ENCODE peak calls at places on chromosomes 1 and 21, in four cellular contexts. W is A549, I is HL-60, T is GM23338. N is an unnamed sample.

GRCh38 chr1:81554108-81554507 is 246.6 kb upstream of the ADGRL2 start:
- DNase-seq in W (no peak), I (no peak), T (no peak), N (no peak)

GRCh38 chr1:158035976-158036583 is 42.6 kb downstream of the KIRREL1 start:
- DNase-seq in W (peak), I (no peak), T (peak), N (no peak)

GRCh38 chr1:207890136-207890738 is 20.7 kb downstream of the CD34 start:
- DNase-seq in W (no peak), I (no peak), T (no peak), N (no peak)

GRCh38 chr1:236100799-236101198 is 35.9 kb upstream of the NID1 start:
- DNase-seq in W (no peak), I (no peak), T (no peak), N (no peak)

GRCh38 chr1:202967684-202968281 is 726 bp upstream of the CYB5R1 start:
- DNase-seq in W (no peak), I (no peak), T (peak), N (no peak)

GRCh38 chr1:233657466-233657865 is 43.6 kb downstream of the KCNK1 start:
- DNase-seq in W (no peak), I (no peak), T (no peak), N (no peak)

GRCh38 chr1:119799599-119800177 is 11.6 kb downstream of the REG4 start:
- DNase-seq in W (no peak), I (no peak), T (no peak), N (no peak)

GRCh38 chr1:176696109-176696508 is 233.1 kb downstream of the PAPPA2 start:
- DNase-seq in W (no peak), I (no peak), T (peak), N (no peak)

GRCh38 chr1:177355575-177355974 is 184.8 kb downstream of the BRINP2 start:
- DNase-seq in W (peak), I (no peak), T (peak), N (peak)

DNA sequence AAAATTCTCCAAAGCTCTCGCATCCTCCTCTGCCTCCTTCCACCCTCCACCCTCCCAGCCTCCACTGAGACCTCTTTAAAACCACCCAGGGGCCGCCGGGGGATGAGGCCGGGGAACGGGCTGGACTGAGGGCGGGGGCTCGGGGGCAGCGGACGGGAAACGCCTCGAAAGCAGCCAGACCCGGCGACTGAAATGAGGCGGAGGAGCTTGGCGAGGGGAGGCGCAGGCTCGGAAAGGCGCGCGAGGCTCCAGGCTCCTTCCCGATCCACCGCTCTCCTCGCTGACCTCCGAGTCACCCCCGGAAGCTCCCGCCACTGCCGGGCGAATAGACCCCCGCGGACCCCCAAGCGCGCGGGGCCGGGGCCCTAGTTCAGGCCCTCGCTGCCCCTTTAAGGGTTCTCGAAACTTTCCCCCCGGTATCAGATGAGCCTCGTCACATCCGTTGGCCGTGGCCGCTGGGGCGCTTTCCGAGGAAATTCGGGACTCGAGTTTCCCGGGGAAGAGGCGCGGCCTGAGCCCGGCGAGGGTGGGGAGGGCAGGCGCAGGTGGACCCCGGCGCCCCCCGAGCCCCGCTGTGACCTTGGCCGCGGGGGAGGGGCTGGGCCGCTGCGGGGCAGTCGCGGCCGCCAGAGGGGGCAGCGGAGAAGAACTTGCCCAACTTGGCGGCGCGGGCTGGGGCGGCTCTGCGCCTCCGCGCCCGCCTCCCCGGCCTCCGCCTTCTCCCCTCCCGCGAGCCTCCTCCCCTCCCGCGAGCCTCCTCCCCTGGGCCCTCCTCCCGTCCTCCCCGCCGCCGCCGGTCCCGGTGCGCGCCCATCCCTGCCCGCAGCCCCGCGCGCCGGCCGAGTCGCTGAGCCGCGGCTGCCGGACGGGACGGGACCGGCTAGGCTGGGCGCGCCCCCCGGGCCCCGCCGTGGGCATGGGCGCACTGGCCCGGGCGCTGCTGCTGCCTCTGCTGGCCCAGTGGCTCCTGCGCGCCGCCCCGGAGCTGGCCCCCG is at the start of gene BACE2:
- DNase-seq in W (peak), I (peak), T (peak), N (no peak)
- TF ChIP-seq CTCF in W (peak), I (no peak), T (peak), N (peak)

GRCh38 chr1:44808938-44809917 is 905 bp downstream of the BTBD19 start:
- DNase-seq in W (peak), I (peak), T (no peak), N (no peak)
- TF ChIP-seq REST in W (no peak), I (peak), T (no peak), N (no peak)

DNA sequence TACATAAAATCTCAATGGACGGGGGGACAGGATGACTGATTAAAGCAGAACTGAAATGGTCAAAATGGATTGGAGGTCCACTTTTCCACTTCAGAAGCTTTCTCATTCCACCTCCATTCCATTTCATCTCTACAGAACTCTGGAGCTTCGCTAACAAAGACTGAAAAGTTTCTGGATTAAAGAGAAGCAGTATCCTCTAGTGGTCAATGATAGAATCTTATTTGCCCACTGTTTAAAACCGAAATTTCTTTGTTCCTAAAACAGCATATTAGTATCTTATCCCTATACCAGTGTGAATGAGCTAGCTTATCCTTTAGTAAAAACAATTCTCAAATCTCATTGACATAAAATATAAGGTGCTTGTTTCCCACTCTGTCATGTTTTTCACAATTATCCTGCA is 890.6 kb downstream of the KCNT2 start:
- DNase-seq in W (peak), I (no peak), T (peak), N (no peak)
- TF ChIP-seq CTCF in W (peak), I (no peak), T (peak), N (peak)

GRCh38 chr1:108663074-108663473 is 2.2 kb upstream of the HENMT1 start:
- DNase-seq in W (no peak), I (no peak), T (no peak), N (no peak)
- TF ChIP-seq REST in W (no peak), I (no peak), T (no peak), N (no peak)

DNA sequence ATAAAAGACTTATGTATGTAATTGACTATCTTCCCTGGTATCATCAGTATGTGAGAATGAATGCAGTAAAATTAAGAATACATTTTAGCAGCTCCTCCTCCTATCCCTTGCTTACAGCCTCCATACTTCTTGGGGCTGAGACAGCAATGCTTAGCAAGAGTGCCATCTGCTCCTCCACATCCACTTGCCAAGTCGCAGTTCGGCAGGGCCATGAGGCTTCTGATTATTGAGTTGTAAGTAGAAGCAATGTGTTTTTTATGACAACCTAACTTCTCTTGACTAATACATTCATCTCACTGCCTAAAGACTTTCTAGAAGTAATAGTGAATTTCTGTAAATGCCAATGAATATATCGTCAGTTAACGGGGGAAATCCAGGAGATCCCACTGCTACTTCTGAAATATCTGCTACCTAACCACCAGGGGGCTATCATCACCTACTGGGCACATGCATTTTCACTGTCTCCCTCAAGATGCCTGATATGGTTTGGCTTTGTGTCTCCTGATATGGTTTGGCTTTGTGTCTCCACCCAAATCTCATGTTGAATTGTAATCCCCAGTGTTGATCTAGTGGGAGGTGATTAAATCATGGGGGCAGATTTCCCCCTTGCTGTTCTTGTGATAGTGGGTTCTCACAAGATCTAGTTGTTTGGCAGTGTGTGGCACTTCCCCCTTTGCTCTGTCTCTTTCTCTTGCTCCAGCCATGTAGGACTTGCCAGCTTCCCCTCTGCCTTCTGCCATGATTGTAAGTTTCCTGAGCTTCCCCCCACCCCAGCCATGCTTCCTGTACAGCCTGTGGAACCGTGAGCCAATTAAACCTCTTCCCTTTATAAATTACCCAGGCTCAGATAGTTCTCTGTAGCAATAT is 59.6 kb downstream of the EXTL2 start:
- DNase-seq in W (peak), I (peak), T (peak), N (peak)
- TF ChIP-seq CTCF in W (peak), I (no peak), T (peak), N (peak)

DNA sequence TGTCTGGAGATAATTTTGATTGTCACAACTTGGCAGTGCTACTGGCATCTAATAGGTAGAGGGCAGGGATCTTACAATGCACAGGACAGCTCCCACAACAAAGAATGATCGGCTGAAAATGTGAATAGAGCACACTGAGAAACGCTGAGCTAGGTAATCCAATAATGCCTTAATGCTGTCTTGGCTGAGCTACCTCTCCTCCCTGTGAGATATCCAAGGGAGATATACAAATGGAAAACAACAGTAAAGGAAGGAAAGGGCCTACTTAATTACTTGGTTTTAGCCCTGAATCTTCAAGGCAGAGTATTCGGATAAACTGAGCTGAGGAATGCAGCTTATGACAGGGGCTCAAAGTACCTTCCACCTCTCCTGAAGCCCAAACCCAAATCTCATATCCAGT is 2.9 kb downstream of the DNASE2B start:
- DNase-seq in W (no peak), I (no peak), T (no peak), N (no peak)
- TF ChIP-seq REST in W (no peak), I (no peak), T (no peak), N (no peak)

N was measured in Panc1.